ENCODE peak calls at places on chromosomes 3 and 15, in ten cellular contexts. N, K, Q, T, G, A, Y, E, R and L are unnamed samples. For H3K9me3, the result is how much of the 10 kb centered on the place peaks cover.

GRCh38 chr15:67216859-67217258 is 37.6 kb downstream of the AAGAB start:
- DNase-seq in K (no peak), E (no peak), A (no peak), Q (no peak), R (no peak), Y (no peak), G (no peak), N (no peak), T (no peak), L (no peak)

GRCh38 chr3:112366428-112366931 is 33.5 kb downstream of the CD200 start:
- DNase-seq in R (no peak), T (no peak), Q (no peak), Y (no peak), K (no peak), E (no peak), G (no peak), N (no peak), A (no peak), L (no peak)

GRCh38 chr3:183180765-183181295 is 18.3 kb upstream of the LAMP3 start:
- DNase-seq in Q (no peak), E (no peak), A (no peak), G (no peak), N (no peak), K (no peak), T (no peak), Y (no peak), R (no peak), L (no peak)

GRCh38 chr3:12948371-12948770 is 107.0 kb upstream of the RPL32 start:
- DNase-seq in T (no peak), Y (no peak), Q (no peak), E (no peak), K (no peak), N (no peak), R (no peak), A (peak), G (no peak), L (no peak)

GRCh38 chr15:52281085-52282035 is 14.2 kb downstream of the MYO5C start:
- DNase-seq in T (no peak), A (no peak), Y (no peak), G (no peak), R (peak), N (no peak), E (no peak), K (no peak), Q (no peak), L (no peak)

GRCh38 chr15:83206387-83206970 is 1.1 kb downstream of the HDGFL3 start:
- DNase-seq in G (peak), Y (no peak), T (no peak), N (peak), Q (no peak), A (peak), K (peak), R (peak), E (no peak), L (no peak)

GRCh38 chr3:38112378-38112761 is 24.6 kb downstream of the ACAA1 start:
- DNase-seq in Y (no peak), R (no peak), N (peak), Q (no peak), T (no peak), E (peak), K (no peak), G (no peak), A (no peak), L (no peak)

GRCh38 chr3:108441528-108441927 is 68.9 kb downstream of the MYH15 start:
- DNase-seq in N (no peak), T (no peak), K (no peak), G (no peak), E (no peak), A (no peak), R (no peak), Q (no peak), Y (no peak), L (no peak)

GRCh38 chr3:30631237-30631961 is 25.0 kb downstream of the TGFBR2 start:
- DNase-seq in G (no peak), T (peak), Y (no peak), E (no peak), K (no peak), A (peak), R (no peak), N (no peak), Q (no peak), L (no peak)

GRCh38 chr3:141682007-141682406 is 56.1 kb upstream of the RNF7 start:
- DNase-seq in K (no peak), Y (no peak), E (no peak), T (no peak), N (no peak), A (no peak), Q (no peak), G (no peak), R (no peak), L (no peak)

GRCh38 chr15:62942411-62942810 is 100.1 kb upstream of the TPM1 start:
- DNase-seq in R (no peak), N (no peak), Y (no peak), T (no peak), E (no peak), Q (no peak), K (no peak), A (no peak), G (no peak), L (no peak)

GRCh38 chr15:72836676-72837325 is 53.2 kb upstream of the ADPGK start:
- DNase-seq in Y (no peak), N (no peak), K (no peak), E (no peak), T (no peak), Q (no peak), R (no peak), A (no peak), G (no peak), L (no peak)

GRCh38 chr3:128903501-128903900 is 24.1 kb downstream of the ACAD9 start:
- DNase-seq in K (no peak), G (no peak), E (no peak), T (no peak), N (no peak), R (no peak), Q (no peak), A (no peak), Y (no peak), L (no peak)

GRCh38 chr15:89406218-89406716 is 71.6 kb upstream of the POLG start:
- DNase-seq in R (no peak), Q (no peak), N (no peak), E (no peak), A (no peak), Y (no peak), T (no peak), K (no peak), G (no peak), L (no peak)

GRCh38 chr15:28900041-28900891 is 14.5 kb downstream of the APBA2 start:
- DNase-seq in Y (no peak), N (no peak), A (no peak), T (no peak), R (no peak), Q (no peak), G (no peak), K (no peak), E (no peak), L (no peak)

GRCh38 chr3:152272771-152273242 is 4.1 kb downstream of the MBNL1 start:
- DNase-seq in T (no peak), A (peak), K (no peak), R (no peak), Q (no peak), Y (no peak), N (no peak), G (no peak), E (no peak), L (no peak)

GRCh38 chr3:193439423-193439822 is 60.9 kb upstream of the ATP13A5 start:
- DNase-seq in N (no peak), R (no peak), Q (no peak), E (no peak), G (no peak), A (no peak), T (no peak), Y (no peak), K (no peak), L (no peak)

GRCh38 chr15:49101536-49101935 is 53.9 kb downstream of the COPS2 start:
- DNase-seq in K (no peak), E (no peak), N (no peak), R (no peak), Y (no peak), A (peak), T (no peak), G (no peak), Q (no peak), L (no peak)

GRCh38 chr15:64507293-64507802 is 47.0 kb downstream of the ZNF609 start:
- DNase-seq in T (peak), Y (no peak), Q (peak), A (peak), K (no peak), E (peak), G (peak), N (peak), R (peak), L (no peak)

GRCh38 chr15:66404532-66404931 is 17.8 kb downstream of the MAP2K1 start:
- DNase-seq in G (no peak), A (no peak), T (no peak), Y (no peak), K (no peak), N (no peak), E (no peak), R (no peak), Q (no peak), L (no peak)

DNA sequence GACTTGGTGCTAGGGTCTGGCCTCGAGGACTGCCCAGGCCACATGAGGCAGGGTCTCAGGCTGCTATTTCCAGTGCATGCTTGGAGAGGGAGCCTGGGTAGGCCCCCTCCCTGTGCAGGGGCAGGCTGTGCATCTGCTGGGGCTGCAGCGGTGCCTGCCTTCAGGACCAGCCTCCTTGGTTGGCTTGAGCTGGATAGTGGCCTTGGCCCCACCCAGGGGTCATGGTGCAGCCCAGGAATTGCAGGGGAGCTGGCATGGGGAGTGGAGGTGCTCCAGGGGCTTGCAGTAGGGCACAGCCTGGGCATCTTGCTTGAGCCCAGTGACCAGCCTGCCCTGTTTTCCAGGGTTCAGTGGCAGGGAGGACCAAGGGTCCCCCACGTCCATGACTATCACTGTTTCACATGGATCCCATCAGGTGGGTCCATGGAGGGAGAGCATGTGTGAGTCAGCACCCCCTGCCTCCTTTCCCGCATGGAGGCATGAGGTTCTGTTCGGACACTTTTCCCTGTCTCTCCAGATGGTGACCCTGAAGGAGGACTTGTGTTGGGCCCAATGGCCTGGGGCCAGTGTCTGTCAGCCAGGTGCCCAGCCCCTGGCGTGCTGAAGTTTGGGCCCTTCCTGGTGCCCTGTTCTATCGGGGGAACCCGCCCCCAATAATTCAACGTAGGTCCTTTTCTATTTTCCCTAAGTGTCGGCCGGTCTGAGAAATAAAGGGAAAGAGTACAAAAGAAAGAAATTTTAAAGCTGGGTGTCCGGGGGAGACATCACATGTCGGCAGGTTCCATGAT is 218.6 kb downstream of the SNRPN start:
- DNase-seq in T (no peak), Y (no peak), N (no peak), K (no peak), Q (no peak), R (no peak), G (peak), E (peak), A (no peak), L (peak)
- H3K9me3 ChIP-seq in T (under half), Y (under half), N (under half), K (under half), Q (under half), R (under half), G (under half), E (half or more), A (under half), L (under half)

GRCh38 chr3:156899951-156900350 is 73.8 kb downstream of the LEKR1 start:
- DNase-seq in E (no peak), R (no peak), Y (no peak), G (no peak), Q (no peak), A (peak), N (no peak), T (no peak), K (no peak), L (no peak)

GRCh38 chr3:156902916-156903315 is 76.8 kb downstream of the LEKR1 start:
- DNase-seq in N (no peak), Q (no peak), A (peak), Y (no peak), G (no peak), R (no peak), T (no peak), E (no peak), K (no peak), L (no peak)

GRCh38 chr3:156892701-156893100 is 66.5 kb downstream of the LEKR1 start:
- DNase-seq in K (no peak), R (no peak), Q (no peak), E (no peak), T (no peak), A (peak), Y (no peak), G (no peak), N (no peak), L (no peak)

DNA sequence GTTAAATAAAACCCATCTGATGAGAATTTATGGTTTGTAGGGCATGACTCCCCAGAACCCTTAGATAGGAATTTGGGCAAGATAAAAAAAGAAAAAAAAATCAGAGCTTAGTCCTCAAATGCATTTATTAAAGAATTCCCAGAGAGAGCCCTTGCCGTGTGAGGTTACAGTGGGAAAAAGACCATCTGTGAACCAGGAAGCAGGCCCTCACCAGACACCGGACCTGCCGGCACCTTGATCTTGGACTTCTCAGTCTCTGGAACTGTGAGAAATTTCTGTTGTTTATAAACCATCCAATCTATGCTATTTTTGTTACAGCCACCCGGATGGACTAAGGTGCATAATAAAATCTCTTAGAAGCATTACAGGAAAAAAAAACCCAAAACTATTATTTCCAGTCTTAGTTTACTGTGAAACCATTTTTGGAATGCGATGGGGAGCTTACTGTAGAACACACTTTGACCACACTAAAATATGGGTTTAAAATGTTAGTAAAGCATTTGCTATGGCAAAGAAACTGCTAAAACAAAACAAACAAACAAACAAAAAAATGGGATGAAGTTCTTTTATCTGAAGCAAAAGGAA is 72.2 kb downstream of the LEKR1 start:
- DNase-seq in Q (no peak), Y (no peak), R (peak), T (no peak), G (no peak), K (no peak), E (no peak), N (no peak), A (peak), L (no peak)
- H3K9me3 ChIP-seq in Q (under half), Y (under half), R (under half), T (under half), G (under half), K (under half), E (under half), N (under half), A (under half), L (under half)

GRCh38 chr3:187473778-187474406 is 105.7 kb downstream of the RTP4 start:
- DNase-seq in R (no peak), Y (no peak), K (no peak), G (no peak), T (no peak), A (no peak), N (no peak), E (no peak), Q (no peak), L (no peak)
- H3K9me3 ChIP-seq in R (under half), Y (under half), K (under half), G (under half), T (under half), A (under half), N (under half), E (under half), Q (under half), L (under half)

GRCh38 chr15:20344601-20345400 is 196.8 kb downstream of the GOLGA6L6 start:
- DNase-seq in A (no peak), T (no peak), R (no peak), Y (peak), E (peak), K (no peak), Q (no peak), N (peak), G (no peak), L (no peak)
- H3K9me3 ChIP-seq in A (under half), T (under half), R (under half), Y (under half), E (under half), K (half or more), Q (under half), N (under half), G (under half), L (under half)

GRCh38 chr3:5899040-5899439 is 711.5 kb downstream of the EDEM1 start:
- DNase-seq in N (no peak), Y (no peak), E (no peak), R (no peak), T (no peak), A (no peak), G (no peak), Q (no peak), K (no peak), L (no peak)
- H3K9me3 ChIP-seq in N (under half), Y (under half), E (under half), R (under half), T (under half), A (under half), G (under half), Q (under half), K (under half), L (under half)

GRCh38 chr3:178090899-178091298 is 445.3 kb upstream of the KCNMB2 start:
- DNase-seq in Q (no peak), K (no peak), R (no peak), A (no peak), N (no peak), G (no peak), T (no peak), E (no peak), Y (no peak), L (no peak)
- H3K9me3 ChIP-seq in Q (under half), K (under half), R (under half), A (under half), N (under half), G (under half), T (under half), E (under half), Y (under half), L (under half)